ENCODE peak calls at places on chromosomes 3 and 15, in six cellular contexts. Z is left ventricle myocardium inferior, E is DND-41, C is fibroblast of mammary gland, X is aorta, I is HFF-Myc. A is an unnamed sample.

GRCh38 chr3:18680759-18681158 is 255.6 kb upstream of the SATB1 start:
- DNase-seq in Z (no peak), E (no peak), C (no peak), X (no peak), I (no peak), A (no peak)

GRCh38 chr3:104521606-104522336 is 844.9 kb upstream of the ALCAM start:
- DNase-seq in Z (no peak), E (no peak), C (no peak), X (no peak), I (no peak), A (no peak)

GRCh38 chr3:186646106-186646505 is 5.9 kb downstream of the FETUB start:
- DNase-seq in Z (no peak), E (no peak), C (no peak), X (no peak), I (no peak), A (no peak)

GRCh38 chr3:173342679-173343078 is 54.9 kb upstream of the NLGN1 start:
- DNase-seq in Z (no peak), E (no peak), C (no peak), X (no peak), I (no peak), A (no peak)

GRCh38 chr3:71614869-71615268 is 31.3 kb upstream of the FOXP1 start:
- DNase-seq in Z (no peak), E (no peak), C (no peak), X (no peak), I (no peak), A (no peak)

GRCh38 chr15:67303490-67304363 is 49.1 kb downstream of the IQCH start:
- DNase-seq in Z (no peak), E (no peak), C (peak; percentile 52), X (no peak), I (peak; percentile 9), A (peak; percentile 52)

GRCh38 chr3:178562143-178562868 is 26.1 kb downstream of the KCNMB2 start:
- DNase-seq in Z (peak; percentile 28), E (no peak), C (no peak), X (no peak), I (peak; percentile 11), A (no peak)

GRCh38 chr3:122074621-122075265 is 19.6 kb downstream of the CD86 start:
- DNase-seq in Z (peak; percentile 50), E (no peak), C (peak; percentile 85), X (peak; percentile 77), I (no peak), A (no peak)

GRCh38 chr3:105274958-105275357 is 91.8 kb upstream of the ALCAM start:
- DNase-seq in Z (no peak), E (no peak), C (peak; percentile 82), X (no peak), I (no peak), A (no peak)

GRCh38 chr3:55272031-55272645 is 215.0 kb downstream of the WNT5A start:
- DNase-seq in Z (no peak), E (no peak), C (peak; percentile 28), X (no peak), I (no peak), A (no peak)

GRCh38 chr15:90451215-90451850 is 63.3 kb downstream of the IQGAP1 start:
- DNase-seq in Z (no peak), E (no peak), C (peak; percentile 86), X (no peak), I (peak; percentile 71), A (no peak)

GRCh38 chr3:190443257-190443656 is 6.4 kb downstream of the TMEM207 start:
- DNase-seq in Z (no peak), E (no peak), C (peak; percentile 31), X (no peak), I (no peak), A (no peak)

GRCh38 chr3:134392336-134392983 is 18.2 kb upstream of the AMOTL2 start:
- DNase-seq in Z (no peak), E (no peak), C (no peak), X (no peak), I (no peak), A (no peak)

GRCh38 chr15:55402707-55403106 is 5.5 kb downstream of the CCPG1 start:
- DNase-seq in Z (no peak), E (no peak), C (no peak), X (no peak), I (no peak), A (no peak)

GRCh38 chr3:157837341-157837740 is 268.9 kb downstream of the SHOX2 start:
- DNase-seq in Z (no peak), E (no peak), C (no peak), X (no peak), I (no peak), A (no peak)

GRCh38 chr3:99825239-99825638 is 7.6 kb downstream of the CMSS1 start:
- DNase-seq in Z (no peak), E (no peak), C (peak; percentile 25), X (no peak), I (no peak), A (no peak)

GRCh38 chr15:45391746-45392711 is 13.7 kb upstream of the GATM start:
- DNase-seq in Z (no peak), E (no peak), C (no peak), X (peak; percentile 68), I (no peak), A (no peak)

GRCh38 chr3:138348107-138348949 is at the start of gene MRAS:
- DNase-seq in Z (peak; percentile 83), E (no peak), C (peak; percentile 77), X (peak; percentile 87), I (no peak), A (no peak)

GRCh38 chr3:125150525-125151436 is 61.8 kb downstream of the SLC12A8 start:
- DNase-seq in Z (no peak), E (peak; percentile 71), C (peak; percentile 59), X (no peak), I (peak; percentile 31), A (peak; percentile 57)

DNA sequence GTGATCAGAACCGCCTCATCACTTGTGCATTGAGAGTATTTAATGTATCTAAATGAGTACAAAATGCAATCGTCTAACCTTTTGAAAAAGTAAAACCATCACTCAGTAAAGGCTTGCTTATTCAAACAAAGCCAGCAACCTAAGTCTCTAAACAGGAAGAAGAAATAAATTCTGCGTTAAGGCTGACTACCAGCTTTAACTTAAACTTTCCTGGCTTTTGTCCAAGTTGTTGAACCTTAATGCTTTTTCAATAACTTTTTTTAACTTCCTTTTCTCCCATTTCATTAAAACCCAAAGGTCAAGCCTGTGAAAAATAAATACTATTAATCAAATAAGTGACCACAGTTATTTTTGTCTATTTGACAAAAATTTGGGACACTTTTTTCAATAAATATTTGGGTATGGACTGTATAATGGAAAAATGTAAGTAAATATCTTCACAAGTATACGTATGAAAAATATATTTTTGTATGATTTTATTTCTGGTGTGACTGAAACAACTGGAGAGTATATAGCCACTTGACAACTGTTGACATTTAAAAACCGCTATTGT is 2.7 kb downstream of the KLHL24 start:
- DNase-seq in Z (no peak), E (no peak), C (no peak), X (no peak), I (no peak), A (no peak)
- H3K4me3 ChIP-seq in Z (peak overlapping the region; percentile 91), E (no peak overlapping the region), C (no peak overlapping the region), X (no peak overlapping the region), I (no peak overlapping the region), A (no peak overlapping the region)

GRCh38 chr3:48478631-48479555 is 25.1 kb downstream of the SHISA5 start:
- DNase-seq in Z (no peak), E (peak; percentile 82), C (no peak), X (no peak), I (no peak), A (peak; percentile 89)
- H3K4me3 ChIP-seq in Z (no peak overlapping the region), E (no peak overlapping the region), C (no peak overlapping the region), X (no peak overlapping the region), I (no peak overlapping the region), A (peak overlapping the region; percentile 80)

GRCh38 chr15:79967331-79968182 is 3.4 kb downstream of the BCL2A1 start:
- DNase-seq in Z (no peak), E (no peak), C (no peak), X (no peak), I (no peak), A (no peak)
- H3K4me3 ChIP-seq in Z (no peak overlapping the region), E (no peak overlapping the region), C (no peak overlapping the region), X (no peak overlapping the region), I (no peak overlapping the region), A (peak overlapping the region; percentile 2)

DNA sequence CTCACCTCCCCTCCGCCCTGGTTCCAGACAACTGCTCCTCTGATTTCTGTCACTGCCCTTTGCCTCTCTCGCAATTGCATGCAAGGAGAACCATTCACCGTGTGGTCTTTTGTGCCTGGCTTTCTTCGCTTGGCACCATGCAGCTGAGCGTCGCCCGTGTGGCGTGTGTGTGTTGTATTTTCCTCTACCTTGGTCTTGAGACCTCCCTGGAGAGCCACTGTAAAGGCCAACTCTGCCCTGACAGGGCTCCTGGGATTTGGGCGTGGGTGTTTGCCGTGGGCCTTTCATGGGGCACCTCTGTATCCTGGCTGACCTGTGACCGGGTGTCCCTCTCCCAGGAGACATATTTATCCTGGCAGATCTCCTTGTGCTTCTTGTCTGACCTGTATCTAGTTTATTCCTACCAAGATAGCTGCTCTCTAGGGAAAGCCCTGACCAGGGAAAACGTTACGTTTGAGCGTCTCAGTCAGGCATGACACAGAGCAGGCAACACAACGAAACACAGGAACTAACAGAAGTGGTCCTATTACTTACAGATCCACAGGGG is 2.0 kb upstream of the PIGZ start:
- DNase-seq in Z (no peak), E (no peak), C (no peak), X (no peak), I (no peak), A (no peak)
- H3K4me3 ChIP-seq in Z (no peak overlapping the region), E (no peak overlapping the region), C (no peak overlapping the region), X (no peak overlapping the region), I (no peak overlapping the region), A (no peak overlapping the region)

GRCh38 chr15:74403590-74403919 is 30.2 kb downstream of the SEMA7A start:
- DNase-seq in Z (no peak), E (no peak), C (no peak), X (no peak), I (no peak), A (no peak)

GRCh38 chr15:74402873-74403589 is 30.7 kb downstream of the SEMA7A start:
- DNase-seq in Z (no peak), E (peak; percentile 92), C (no peak), X (peak; percentile 63), I (no peak), A (peak; percentile 48)

GRCh38 chr15:74402337-74402839 is 31.4 kb downstream of the SEMA7A start:
- DNase-seq in Z (no peak), E (no peak), C (no peak), X (no peak), I (no peak), A (no peak)

GRCh38 chr15:74405823-74406222 is 27.9 kb downstream of the SEMA7A start:
- DNase-seq in Z (no peak), E (no peak), C (peak; percentile 39), X (no peak), I (no peak), A (no peak)

GRCh38 chr15:74403981-74404563 is 29.7 kb downstream of the SEMA7A start:
- DNase-seq in Z (no peak), E (peak; percentile 51), C (no peak), X (no peak), I (no peak), A (no peak)
- H3K4me3 ChIP-seq in Z (no peak overlapping the region), E (no peak overlapping the region), C (no peak overlapping the region), X (no peak overlapping the region), I (no peak overlapping the region), A (no peak overlapping the region)

A was measured in CD4-positive, alpha-beta memory T cell.